ENCODE peak calls at places on chromosomes 3 and 15, in nine cellular contexts. F is A673, A is HCT116, S is fibroblast of the aortic adventitia, B is psoas muscle, I is astrocyte of the spinal cord, R is glutamatergic neuron, M is fibroblast of lung, G is cardiac muscle cell. P is an unnamed sample.

GRCh38 chr15:50523736-50524318 is 22.6 kb downstream of the USP50 start:
- DNase-seq in G (no peak), F (no peak), M (no peak), R (no peak), I (no peak), B (no peak), A (no peak), S (peak; percentile 82), P (no peak)

GRCh38 chr15:66252411-66253295 is 897 bp downstream of the MEGF11 start:
- DNase-seq in I (peak; percentile 37), R (peak; percentile 83), B (peak; percentile 72), M (peak; percentile 35), G (peak; percentile 79), F (peak; percentile 67), S (peak; percentile 26), A (peak; percentile 27), P (peak; percentile 56)

GRCh38 chr3:186540444-186541226 is 3.5 kb downstream of the CRYGS start:
- DNase-seq in G (peak; percentile 82), B (no peak), F (peak; percentile 86), R (peak; percentile 72), S (peak; percentile 80), I (peak; percentile 82), M (peak; percentile 75), A (peak; percentile 76), P (peak; percentile 90)

GRCh38 chr3:183823963-183824362 is 1.4 kb downstream of the MAP6D1 start:
- DNase-seq in G (no peak), A (no peak), B (no peak), S (no peak), R (no peak), F (no peak), I (no peak), M (no peak), P (no peak)

GRCh38 chr3:100902572-100902971 is 90.6 kb downstream of the ABI3BP start:
- DNase-seq in G (no peak), S (peak; percentile 76), R (no peak), B (no peak), F (peak; percentile 84), I (no peak), M (no peak), A (no peak), P (no peak)

GRCh38 chr3:196202516-196202970 is 8.7 kb downstream of the ZDHHC19 start:
- DNase-seq in R (no peak), A (no peak), M (peak; percentile 42), S (peak; percentile 41), G (no peak), F (no peak), I (peak; percentile 62), B (peak; percentile 63), P (no peak)

GRCh38 chr15:66721501-66721937 is 19.5 kb downstream of the SMAD6 start:
- DNase-seq in G (no peak), B (no peak), A (no peak), M (no peak), I (no peak), F (no peak), R (no peak), S (no peak), P (no peak)

GRCh38 chr3:54042259-54042823 is 80.0 kb upstream of the CACNA2D3 start:
- DNase-seq in A (no peak), M (no peak), S (no peak), G (no peak), R (no peak), I (no peak), F (no peak), B (no peak), P (no peak)

GRCh38 chr15:77519540-77519939 is 98.9 kb downstream of the HMG20A start:
- DNase-seq in B (peak; percentile 7), S (no peak), A (no peak), M (no peak), G (no peak), I (no peak), F (no peak), R (no peak), P (no peak)

GRCh38 chr15:63288778-63289378 is 11.5 kb downstream of the APH1B start:
- DNase-seq in S (peak; percentile 84), B (no peak), A (peak; percentile 33), R (no peak), M (peak; percentile 78), F (peak; percentile 73), G (peak; percentile 54), I (peak; percentile 72), P (no peak)
- TF ChIP-seq CTCF in S (peak; percentile 70), B (peak; percentile 71), A (peak; percentile 79), R (no peak), M (peak; percentile 64), F (peak; percentile 85), G (peak; percentile 68), I (peak; percentile 66), P (peak; percentile 71)

GRCh38 chr15:29091666-29092065 is 178.0 kb downstream of the NSMCE3 start:
- DNase-seq in G (no peak), R (no peak), S (no peak), A (no peak), I (no peak), F (no peak), M (no peak), B (no peak), P (no peak)

GRCh38 chr15:29090617-29091466 is 178.8 kb downstream of the NSMCE3 start:
- DNase-seq in S (no peak), M (peak; percentile 28), G (peak; percentile 42), I (no peak), F (peak; percentile 55), A (peak; percentile 12), R (no peak), B (no peak), P (peak; percentile 68)

GRCh38 chr15:29087521-29088285 is 181.9 kb downstream of the NSMCE3 start:
- DNase-seq in B (no peak), I (no peak), G (no peak), R (no peak), M (no peak), F (no peak), S (no peak), A (no peak), P (no peak)

GRCh38 chr15:29088666-29089065 is 181.0 kb downstream of the NSMCE3 start:
- DNase-seq in G (no peak), S (no peak), B (no peak), A (no peak), R (no peak), F (no peak), M (no peak), I (no peak), P (no peak)

GRCh38 chr15:29089731-29090616 is 179.6 kb downstream of the NSMCE3 start:
- DNase-seq in S (peak; percentile 3), F (peak; percentile 30), I (peak; percentile 38), B (no peak), R (no peak), G (no peak), M (peak; percentile 39), A (no peak), P (peak; percentile 75)
- TF ChIP-seq CTCF in S (no peak), F (peak; percentile 40), I (peak; percentile 45), B (no peak), R (no peak), G (peak; percentile 8), M (peak; percentile 16), A (no peak), P (no peak)

GRCh38 chr3:167102071-167102470 is 278.0 kb downstream of the ZBBX start:
- DNase-seq in F (peak; percentile 11), A (peak; percentile 6), G (no peak), B (no peak), S (no peak), R (no peak), I (no peak), M (no peak), P (no peak)
- TF ChIP-seq CTCF in F (peak; percentile 28), A (peak; percentile 38), G (no peak), B (peak; percentile 6), S (no peak), R (peak; percentile 37), I (peak; percentile 11), M (no peak), P (no peak)

DNA sequence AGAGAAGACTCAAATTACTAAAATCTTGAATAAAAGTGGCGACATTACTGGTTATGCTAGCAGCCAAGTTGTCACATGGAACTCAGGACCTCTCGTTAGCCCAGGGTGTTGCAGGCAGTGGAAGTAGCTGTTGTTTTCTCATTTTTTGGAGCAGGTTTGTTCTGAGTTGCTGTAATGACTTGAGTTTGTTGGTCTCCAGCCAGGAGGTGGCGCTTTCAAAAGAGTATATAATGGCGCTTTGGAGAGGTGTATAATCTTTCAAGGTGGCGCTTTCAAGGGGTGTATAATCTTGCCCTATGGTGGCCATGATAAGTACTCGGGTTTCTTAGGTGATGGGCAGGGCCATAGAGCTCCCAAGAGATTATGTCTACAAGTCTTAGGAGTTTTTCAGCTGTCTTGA is 632.7 kb downstream of the NTRK3 start:
- DNase-seq in G (peak; percentile 18), M (no peak), I (no peak), F (peak; percentile 18), R (no peak), S (no peak), B (no peak), A (no peak), P (peak; percentile 21)
- TF ChIP-seq CTCF in G (peak; percentile 18), M (peak; percentile 5), I (peak; percentile 5), F (peak; percentile 44), R (no peak), S (no peak), B (no peak), A (no peak), P (no peak)

DNA sequence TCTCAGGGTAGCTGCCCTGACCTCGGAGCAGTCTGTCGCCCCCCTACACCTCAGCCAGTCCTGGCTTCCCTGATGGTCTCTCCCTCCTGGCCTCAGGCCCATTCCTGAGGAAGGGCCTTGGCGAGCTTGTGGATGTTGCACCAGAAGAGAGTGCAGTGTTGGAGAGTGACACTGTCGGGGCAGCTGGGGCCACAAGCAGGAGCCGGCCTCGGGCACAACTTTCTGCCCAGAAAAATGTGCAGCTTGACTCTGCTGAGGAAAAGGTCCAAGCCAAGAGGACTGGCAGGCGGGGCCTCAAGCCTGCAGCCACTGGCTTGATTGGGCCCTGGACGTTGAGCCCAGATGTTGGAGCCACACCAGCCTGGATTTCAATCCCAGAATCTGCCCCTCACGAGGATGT is 12.8 kb downstream of the HEMK1 start:
- DNase-seq in G (no peak), M (no peak), B (peak; percentile 81), A (no peak), F (no peak), S (no peak), R (no peak), I (no peak), P (no peak)
- TF ChIP-seq CTCF in G (no peak), M (no peak), B (no peak), A (no peak), F (no peak), S (no peak), R (no peak), I (no peak), P (no peak)

GRCh38 chr15:74132681-74133070 is 2.3 kb downstream of the ISLR2 start:
- DNase-seq in R (no peak), F (no peak), G (no peak), A (no peak), I (peak; percentile 32), B (peak; percentile 45), M (peak; percentile 55), S (no peak), P (peak; percentile 34)
- TF ChIP-seq CTCF in R (no peak), F (no peak), G (no peak), A (no peak), I (no peak), B (no peak), M (no peak), S (no peak), P (no peak)

GRCh38 chr15:80183886-80184285 is 31.1 kb downstream of the FAH start:
- DNase-seq in R (peak; percentile 56), M (peak; percentile 49), I (no peak), A (no peak), B (no peak), F (no peak), G (no peak), S (no peak), P (no peak)
- TF ChIP-seq CTCF in R (no peak), M (peak; percentile 45), I (peak; percentile 36), A (peak; percentile 23), B (peak; percentile 12), F (peak; percentile 18), G (no peak), S (peak; percentile 3), P (no peak)